ENCODE peak calls at places on chromosome 9, in nine cellular contexts. E is heart left ventricle; J is ascending aorta; X is endodermal cell; V is CD4-positive, alpha-beta memory T cell; M is upper lobe of right lung; O is psoas muscle; G is lower lobe of right lung; L is cardiac muscle cell. S is an unnamed sample.

GRCh38 chr9:21402387-21403247 is 6.3 kb upstream of the IFNA8 start:
- DNase-seq in E (no peak), J (no peak), X (peak; percentile 89), V (no peak), M (no peak), O (peak; percentile 30), G (no peak), L (peak; percentile 37), S (peak; percentile 39)

GRCh38 chr9:24614070-24614469 is 68.4 kb upstream of the IZUMO3 start:
- DNase-seq in E (no peak), J (no peak), X (no peak), V (no peak), M (no peak), O (no peak), G (no peak), L (peak; percentile 53), S (no peak)

GRCh38 chr9:93653762-93654161 is 77.4 kb downstream of the PHF2 start:
- DNase-seq in E (peak; percentile 16), J (no peak), X (no peak), V (no peak), M (peak; percentile 29), O (no peak), G (peak; percentile 20), L (no peak), S (no peak)

GRCh38 chr9:68931821-68932220 is 82.1 kb downstream of the PRKACG start:
- DNase-seq in E (no peak), J (no peak), X (no peak), V (no peak), M (no peak), O (no peak), G (no peak), L (no peak), S (no peak)

GRCh38 chr9:73714294-73714693 is 562.6 kb downstream of the ANXA1 start:
- DNase-seq in E (no peak), J (no peak), X (no peak), V (no peak), M (no peak), O (no peak), G (no peak), L (no peak), S (no peak)

GRCh38 chr9:128383791-128384190 is 12.6 kb downstream of the URM1 start:
- DNase-seq in E (no peak), J (no peak), X (peak; percentile 61), V (no peak), M (no peak), O (no peak), G (no peak), L (no peak), S (no peak)

GRCh38 chr9:105697871-105698270 is 3.5 kb downstream of the TMEM38B start:
- DNase-seq in E (no peak), J (no peak), X (no peak), V (no peak), M (no peak), O (no peak), G (no peak), L (no peak), S (no peak)

GRCh38 chr9:948497-948896 is 28.0 kb upstream of the DMRT3 start:
- DNase-seq in E (no peak), J (no peak), X (no peak), V (no peak), M (no peak), O (no peak), G (no peak), L (no peak), S (no peak)

GRCh38 chr9:36102742-36103495 is 33.6 kb upstream of the GLIPR2 start:
- DNase-seq in E (peak; percentile 86), J (peak; percentile 50), X (peak; percentile 93), V (peak; percentile 88), M (peak; percentile 91), O (peak; percentile 76), G (peak; percentile 90), L (peak; percentile 87), S (peak; percentile 73)

GRCh38 chr9:133715295-133715865 is 22.8 kb downstream of the SARDH start:
- DNase-seq in E (peak; percentile 80), J (no peak), X (peak; percentile 43), V (no peak), M (peak; percentile 38), O (no peak), G (no peak), L (no peak), S (no peak)

DNA sequence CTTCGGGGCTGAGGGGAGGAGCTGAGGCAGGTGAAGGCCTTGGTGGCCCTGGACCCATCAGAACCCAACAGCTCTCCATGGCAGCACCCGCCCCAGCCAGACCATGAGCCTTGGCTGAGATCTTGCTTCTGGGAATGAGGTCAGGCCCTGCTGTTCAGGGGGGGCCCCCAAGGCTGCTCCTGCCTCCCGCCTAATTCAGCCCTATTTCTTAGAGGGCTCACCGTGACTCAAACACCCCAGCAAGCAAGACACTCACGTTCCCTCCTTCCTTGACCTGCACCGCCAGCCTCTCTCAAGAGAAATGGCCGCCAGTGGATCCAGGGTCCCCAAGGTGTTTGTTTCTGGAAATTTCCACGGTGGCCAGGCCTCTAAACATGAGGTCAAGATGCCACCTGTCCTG is 61.4 kb upstream of the PPP1R26 start:
- DNase-seq in E (no peak), J (no peak), X (no peak), V (no peak), M (no peak), O (no peak), G (no peak), L (no peak), S (no peak)
- H3K27me3 ChIP-seq in E (peaks cover 43% of the 10 kb centered on the region), J (no peaks in the 10 kb centered on the region), X (no peaks in the 10 kb centered on the region), V (no peaks in the 10 kb centered on the region), M (no peaks in the 10 kb centered on the region), O (peaks cover 3% of the 10 kb centered on the region), G (peaks cover 5% of the 10 kb centered on the region), L (no peaks in the 10 kb centered on the region), S (no peaks in the 10 kb centered on the region)

DNA sequence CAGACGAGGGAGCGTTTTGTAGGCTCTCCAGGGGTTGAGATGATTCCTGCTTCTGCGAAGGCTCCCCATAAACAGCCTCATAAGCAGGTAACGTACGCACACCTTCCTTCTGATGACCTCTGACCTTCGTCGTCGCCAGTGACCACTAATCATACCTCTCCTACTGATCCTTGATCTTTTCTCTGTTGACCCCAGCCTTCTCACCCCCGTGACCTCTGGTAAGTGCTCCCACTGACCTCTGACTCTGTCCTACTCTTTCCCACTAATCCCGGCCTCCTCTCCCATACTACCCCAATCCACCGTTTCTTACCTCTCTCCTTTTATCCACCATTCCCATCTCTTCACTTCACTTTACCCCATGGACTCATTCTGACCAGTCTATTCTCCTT is 356 bp downstream of the DNAI1 start:
- DNase-seq in E (no peak), J (no peak), X (no peak), V (no peak), M (no peak), O (no peak), G (no peak), L (no peak), S (no peak)
- H3K9me3 ChIP-seq in E (no peaks in the 10 kb centered on the region), J (no peaks in the 10 kb centered on the region), X (no peaks in the 10 kb centered on the region), V (no peaks in the 10 kb centered on the region), M (no peaks in the 10 kb centered on the region), O (no peaks in the 10 kb centered on the region), G (no peaks in the 10 kb centered on the region), L (no peaks in the 10 kb centered on the region), S (no peaks in the 10 kb centered on the region)

GRCh38 chr9:96186601-96187011 is 115.4 kb downstream of the HSD17B3 start:
- DNase-seq in E (no peak), J (no peak), X (peak; percentile 84), V (no peak), M (peak; percentile 87), O (no peak), G (peak; percentile 84), L (peak; percentile 74), S (no peak)

GRCh38 chr9:96189995-96190394 is 112.0 kb downstream of the HSD17B3 start:
- DNase-seq in E (no peak), J (no peak), X (no peak), V (no peak), M (no peak), O (no peak), G (no peak), L (no peak), S (no peak)

GRCh38 chr9:96183751-96184150 is 118.2 kb downstream of the HSD17B3 start:
- DNase-seq in E (no peak), J (no peak), X (no peak), V (no peak), M (no peak), O (no peak), G (no peak), L (no peak), S (no peak)

GRCh38 chr9:96187108-96187695 is 114.8 kb downstream of the HSD17B3 start:
- DNase-seq in E (no peak), J (no peak), X (no peak), V (no peak), M (no peak), O (no peak), G (peak; percentile 49), L (no peak), S (no peak)

GRCh38 chr9:96185518-96186156 is 116.3 kb downstream of the HSD17B3 start:
- DNase-seq in E (no peak), J (no peak), X (no peak), V (no peak), M (peak; percentile 82), O (no peak), G (peak; percentile 84), L (no peak), S (no peak)
- H3K27me3 ChIP-seq in E (peaks cover 26% of the 10 kb centered on the region), J (no peaks in the 10 kb centered on the region), X (peaks cover 37% of the 10 kb centered on the region), V (no peaks in the 10 kb centered on the region), M (no peaks in the 10 kb centered on the region), O (peaks cover 14% of the 10 kb centered on the region), G (no peaks in the 10 kb centered on the region), L (no peaks in the 10 kb centered on the region), S (no peaks in the 10 kb centered on the region)

GRCh38 chr9:71886015-71886414 is 25.0 kb downstream of the ABHD17B start:
- DNase-seq in E (no peak), J (no peak), X (no peak), V (no peak), M (no peak), O (no peak), G (no peak), L (no peak), S (no peak)
- H3K9me3 ChIP-seq in E (no peaks in the 10 kb centered on the region), J (peaks cover 25% of the 10 kb centered on the region), X (peaks cover 20% of the 10 kb centered on the region), V (peaks cover 3% of the 10 kb centered on the region), M (peaks cover 8% of the 10 kb centered on the region), O (peaks cover 15% of the 10 kb centered on the region), G (peaks cover 16% of the 10 kb centered on the region), L (no peaks in the 10 kb centered on the region), S (no peaks in the 10 kb centered on the region)

GRCh38 chr9:90815944-90816357 is 14.3 kb downstream of the SYK start:
- DNase-seq in E (no peak), J (no peak), X (no peak), V (no peak), M (no peak), O (no peak), G (no peak), L (no peak), S (no peak)
- H3K27me3 ChIP-seq in E (peaks cover 9% of the 10 kb centered on the region), J (no peaks in the 10 kb centered on the region), X (no peaks in the 10 kb centered on the region), V (no peaks in the 10 kb centered on the region), M (no peaks in the 10 kb centered on the region), O (no peaks in the 10 kb centered on the region), G (no peaks in the 10 kb centered on the region), L (no peaks in the 10 kb centered on the region), S (no peaks in the 10 kb centered on the region)

GRCh38 chr9:65435464-65435863 is 150.5 kb upstream of the FOXD4L5 start:
- DNase-seq in E (no peak), J (no peak), X (no peak), V (no peak), M (no peak), O (no peak), G (no peak), L (no peak), S (no peak)
- H3K9me3 ChIP-seq in E (no peaks in the 10 kb centered on the region), J (no peaks in the 10 kb centered on the region), X (peaks cover 68% of the 10 kb centered on the region), V (peaks cover 7% of the 10 kb centered on the region), M (no peaks in the 10 kb centered on the region), O (no peaks in the 10 kb centered on the region), G (peaks cover 4% of the 10 kb centered on the region), L (no peaks in the 10 kb centered on the region), S (peaks cover 10% of the 10 kb centered on the region)